ENCODE peak calls at places on chromosome 19, in nine cellular contexts. G is PC-3, Z is endodermal cell, V is AG09319, W is BJ, T is fibroblast of lung, D is A549, N is Peyer's patch, E is RWPE1. L is an unnamed sample.

GRCh38 chr19:7981661-7982060 is 23.8 kb downstream of the ELAVL1 start:
- DNase-seq in E (no peak), N (no peak), G (no peak), W (no peak), T (no peak), V (no peak), Z (no peak), D (no peak), L (no peak)

GRCh38 chr19:2618611-2619010 is 83.9 kb downstream of the GNG7 start:
- DNase-seq in E (peak; percentile 62), N (no peak), W (no peak), D (no peak), G (peak; percentile 75), Z (no peak), V (no peak), T (peak; percentile 45), L (peak; percentile 59)

GRCh38 chr19:38551450-38551813 is 66.3 kb downstream of the MAP4K1 start:
- DNase-seq in V (no peak), N (no peak), W (no peak), D (no peak), E (no peak), Z (no peak), T (no peak), G (no peak), L (no peak)

GRCh38 chr19:23351806-23352205 is 43.5 kb downstream of the ZNF91 start:
- DNase-seq in G (no peak), Z (no peak), V (no peak), T (no peak), N (no peak), E (no peak), W (no peak), D (no peak), L (no peak)

GRCh38 chr19:5149930-5150329 is 181.0 kb downstream of the KDM4B start:
- DNase-seq in Z (no peak), T (no peak), E (no peak), N (no peak), D (no peak), W (no peak), G (no peak), V (no peak), L (no peak)

GRCh38 chr19:5870986-5871394 is 650 bp upstream of the FUT5 start:
- DNase-seq in G (no peak), D (no peak), Z (no peak), E (no peak), V (no peak), T (peak; percentile 52), W (no peak), N (no peak), L (no peak)

GRCh38 chr19:14089662-14090508 is 666 bp downstream of the SAMD1 start:
- DNase-seq in V (no peak), Z (peak; percentile 71), E (peak; percentile 44), G (peak; percentile 58), T (peak; percentile 64), W (no peak), D (no peak), N (peak; percentile 69), L (peak; percentile 52)

GRCh38 chr19:51203941-51204720 is 20.7 kb upstream of the CD33 start:
- DNase-seq in E (no peak), T (no peak), D (no peak), G (no peak), V (no peak), N (no peak), Z (no peak), W (no peak), L (no peak)

GRCh38 chr19:45881082-45881908 is 4.6 kb downstream of the IRF2BP1 start:
- DNase-seq in G (no peak), W (no peak), Z (peak; percentile 56), E (no peak), V (no peak), D (no peak), N (no peak), T (no peak), L (no peak)

GRCh38 chr19:33232656-33233055 is 7.0 kb upstream of the SLC7A10 start:
- DNase-seq in W (no peak), V (no peak), E (no peak), N (no peak), Z (no peak), T (no peak), D (no peak), G (no peak), L (no peak)

GRCh38 chr19:46204008-46204407 is 25.5 kb upstream of the IGFL1 start:
- DNase-seq in V (no peak), N (no peak), E (no peak), T (no peak), D (no peak), W (no peak), Z (no peak), G (no peak), L (no peak)

GRCh38 chr19:32720216-32720935 is 809 bp downstream of the TDRD12 start:
- DNase-seq in G (no peak), T (no peak), N (no peak), Z (peak; percentile 45), V (no peak), W (no peak), E (no peak), D (no peak), L (no peak)

GRCh38 chr19:49700563-49700962 is 9.6 kb downstream of the CPT1C start:
- DNase-seq in E (no peak), Z (no peak), T (no peak), V (no peak), W (no peak), N (no peak), G (no peak), D (no peak), L (no peak)

GRCh38 chr19:46141421-46141820 is 6.6 kb upstream of the IGFL2 start:
- DNase-seq in N (no peak), V (no peak), E (no peak), Z (no peak), G (no peak), D (no peak), T (no peak), W (no peak), L (no peak)

GRCh38 chr19:39768334-39768733 is 10.3 kb upstream of the LEUTX start:
- DNase-seq in T (no peak), D (no peak), E (no peak), G (no peak), Z (no peak), W (no peak), V (no peak), N (no peak), L (no peak)

DNA sequence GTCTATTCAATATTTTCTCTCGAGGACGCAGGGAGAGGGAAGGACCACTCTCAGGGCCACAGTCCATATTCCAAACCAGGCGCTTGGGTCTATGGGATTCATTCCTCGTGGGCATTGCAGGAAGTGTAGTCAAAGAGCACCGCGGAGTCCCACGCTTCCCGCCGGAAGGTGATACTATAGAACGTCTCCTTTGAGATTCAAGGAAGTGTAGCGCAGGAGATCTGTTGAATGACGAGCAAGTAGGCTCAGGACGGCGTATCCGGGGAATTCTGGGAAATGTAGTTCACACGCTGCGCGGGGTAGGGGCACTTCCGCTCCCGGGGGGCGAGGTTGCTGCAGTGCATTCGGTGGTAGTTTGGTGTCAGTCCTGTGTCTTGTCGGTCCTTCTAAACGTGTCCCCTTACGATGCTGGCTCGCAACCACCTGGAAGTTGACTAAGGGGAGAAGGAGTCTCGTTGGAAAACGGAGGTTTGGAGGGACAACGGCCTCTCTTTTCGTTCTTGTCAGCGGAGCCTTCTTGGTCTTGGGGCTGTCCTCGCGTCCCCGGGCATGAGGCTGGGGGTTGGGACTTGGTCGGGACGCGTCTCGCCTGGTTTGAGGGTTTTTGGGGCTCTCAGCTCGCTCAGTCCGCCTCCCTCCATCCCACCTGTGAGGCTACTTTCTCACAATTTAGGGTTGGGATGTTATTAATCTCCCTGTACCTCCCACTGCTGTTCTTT is at the start of gene ZNF284:
- DNase-seq in T (peak; percentile 93), D (peak; percentile 96), E (peak; percentile 84), Z (peak; percentile 96), G (peak; percentile 83), V (peak; percentile 57), N (peak; percentile 88), W (peak; percentile 64), L (peak; percentile 67)
- TF ChIP-seq CTCF in T (no peak), D (no peak), E (no peak), Z (no peak), G (no peak), V (no peak), N (no peak), W (no peak), L (no peak)

GRCh38 chr19:17242431-17243208 is 3.1 kb downstream of the NR2F6 start:
- DNase-seq in V (no peak), Z (peak; percentile 40), W (no peak), T (no peak), N (no peak), G (no peak), D (no peak), E (no peak), L (no peak)
- TF ChIP-seq CTCF in V (no peak), Z (no peak), W (no peak), T (no peak), N (no peak), G (no peak), D (no peak), E (no peak), L (no peak)

GRCh38 chr19:11204076-11204602 is 6.8 kb upstream of the KANK2 start:
- DNase-seq in D (no peak), E (no peak), W (no peak), T (no peak), Z (no peak), V (no peak), N (no peak), G (no peak), L (no peak)
- TF ChIP-seq CTCF in D (no peak), E (peak; percentile 43), W (no peak), T (no peak), Z (no peak), V (no peak), N (no peak), G (peak; percentile 22), L (no peak)

GRCh38 chr19:42424712-42425131 is 2.5 kb downstream of the LIPE start:
- DNase-seq in E (no peak), G (no peak), W (no peak), Z (peak; percentile 75), N (no peak), T (no peak), D (no peak), V (no peak), L (no peak)
- TF ChIP-seq CTCF in E (no peak), G (no peak), W (no peak), Z (peak; percentile 80), N (peak; percentile 32), T (peak; percentile 2), D (peak; percentile 7), V (no peak), L (no peak)

GRCh38 chr19:11984986-11985385 is 20.1 kb downstream of the ZNF763 start:
- DNase-seq in W (no peak), Z (peak; percentile 57), E (no peak), G (no peak), N (no peak), D (no peak), T (no peak), V (no peak), L (no peak)
- TF ChIP-seq CTCF in W (peak; percentile 8), Z (peak; percentile 51), E (no peak), G (peak; percentile 25), N (no peak), D (no peak), T (no peak), V (no peak), L (no peak)

L was measured in activated B cell treated with CpG ODN at 0.5 μM for 24 hours.